ENCODE peak calls at places on chromosomes 1 and 21, in four cellular contexts. E, K, R and P are unnamed samples.

GRCh38 chr1:152034654-152035405 is 2.0 kb downstream of the S100A11 start:
- DNase-seq in R (peak; percentile 59), K (peak; percentile 87), E (peak; percentile 56), P (peak; percentile 77)

GRCh38 chr1:117644696-117645311 is 39.0 kb downstream of the TENT5C start:
- DNase-seq in E (no peak), K (no peak), R (no peak), P (no peak)

GRCh38 chr1:201883786-201884185 is 4.9 kb upstream of the SHISA4 start:
- DNase-seq in K (peak; percentile 20), E (no peak), R (peak; percentile 43), P (no peak)

GRCh38 chr1:40316595-40317393 is at the start of gene COL9A2:
- DNase-seq in K (peak; percentile 69), R (no peak), E (no peak), P (peak; percentile 68)

GRCh38 chr21:25963186-25963585 is 207.4 kb downstream of the APP start:
- DNase-seq in R (peak; percentile 34), E (no peak), K (peak; percentile 13), P (no peak)

GRCh38 chr1:159214149-159214760 is 9.6 kb downstream of the ACKR1 start:
- DNase-seq in R (peak; percentile 28), E (no peak), K (peak; percentile 70), P (peak; percentile 55)

GRCh38 chr1:94309216-94309615 is 71.8 kb upstream of the ARHGAP29 start:
- DNase-seq in E (no peak), R (no peak), K (no peak), P (no peak)

GRCh38 chr21:34603710-34604057 is 11.2 kb downstream of the RCAN1 start:
- DNase-seq in K (no peak), E (no peak), R (no peak), P (no peak)

GRCh38 chr1:235901461-235901860 is 34.8 kb upstream of the LYST start:
- DNase-seq in E (no peak), R (peak; percentile 77), K (no peak), P (no peak)

GRCh38 chr1:229964281-229964680 is 102.8 kb upstream of the GALNT2 start:
- DNase-seq in R (no peak), K (no peak), E (no peak), P (no peak)

GRCh38 chr1:160838876-160839275 is 23.8 kb downstream of the CD244 start:
- DNase-seq in E (no peak), R (no peak), K (no peak), P (no peak)

GRCh38 chr1:229699613-229700242 is 73.7 kb downstream of the URB2 start:
- DNase-seq in E (no peak), K (no peak), R (no peak), P (no peak)

GRCh38 chr1:58869638-58870297 is 85.9 kb upstream of the JUN start:
- DNase-seq in R (no peak), K (no peak), E (no peak), P (no peak)

GRCh38 chr1:58885998-58886397 is 102.2 kb upstream of the JUN start:
- DNase-seq in R (no peak), E (no peak), K (no peak), P (no peak)

GRCh38 chr1:107105914-107106313 is 34.9 kb upstream of the NTNG1 start:
- DNase-seq in K (no peak), R (no peak), E (no peak), P (no peak)

DNA sequence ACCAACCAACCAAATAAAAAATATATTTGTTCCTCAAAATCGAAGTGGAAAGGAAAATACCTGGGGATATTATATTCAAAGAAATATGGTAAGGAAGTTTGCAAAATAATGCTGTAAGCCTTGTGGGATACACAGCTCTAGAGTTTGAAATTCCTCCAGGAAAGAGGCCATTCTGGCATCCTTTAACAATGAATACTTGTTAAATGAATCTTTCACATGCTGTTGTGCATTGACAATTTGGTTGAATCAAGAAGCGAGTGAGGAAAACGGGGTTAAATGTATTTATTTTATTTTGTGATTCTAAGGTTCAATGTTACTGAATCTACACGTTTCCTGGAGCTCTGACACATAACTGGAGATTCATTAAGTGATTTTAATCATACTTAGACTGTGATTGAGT is 30.5 kb upstream of the NTNG1 start:
- DNase-seq in K (no peak), R (no peak), E (no peak), P (no peak)
- H2AFZ ChIP-seq in K (no peak overlapping the region), R (no peak overlapping the region), E (peak overlapping the region; percentile 1), P (no peak overlapping the region)

DNA sequence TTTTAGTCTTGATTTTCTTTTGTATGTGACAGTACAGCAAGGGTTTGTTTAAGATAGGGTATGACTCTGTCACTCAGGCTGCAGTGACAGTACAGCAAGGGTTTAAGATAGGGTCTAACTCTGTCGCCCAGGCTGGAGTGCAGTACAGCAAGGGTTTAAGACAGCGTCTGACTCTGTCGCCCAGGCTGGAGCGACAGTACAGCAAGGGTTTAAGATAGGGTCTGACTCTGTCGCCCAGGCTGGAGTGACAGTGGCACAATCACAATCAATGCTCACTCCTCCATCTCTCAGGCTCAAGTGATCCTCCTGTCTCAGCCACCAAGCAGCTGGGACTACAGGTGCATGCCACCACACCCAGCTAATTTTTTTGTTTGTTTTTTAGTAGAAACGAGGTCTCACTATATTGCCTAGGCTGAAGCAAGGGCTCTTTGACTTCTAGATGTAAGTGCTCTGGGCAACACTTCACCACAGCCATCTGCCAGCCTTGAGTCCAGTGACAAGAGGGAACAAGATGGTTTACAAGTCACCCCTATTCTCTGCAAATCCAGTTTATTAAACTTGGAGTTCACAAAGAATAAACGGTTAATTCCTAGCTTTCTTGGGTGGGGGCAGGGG is 965 bp upstream of the SH2D5 start:
- DNase-seq in E (no peak), K (no peak), R (no peak), P (no peak)
- H4K8ac ChIP-seq in E (no peak overlapping the region), K (no peak overlapping the region), R (peak overlapping the region; percentile 87), P (no peak overlapping the region)

GRCh38 chr1:27117733-27118439 is 37.0 kb downstream of the SLC9A1 start:
- DNase-seq in R (peak; percentile 27), E (no peak), K (peak; percentile 77), P (no peak)

GRCh38 chr1:27116697-27117096 is 38.2 kb downstream of the SLC9A1 start:
- DNase-seq in K (no peak), E (no peak), R (no peak), P (no peak)

GRCh38 chr1:27120849-27121248 is 34.1 kb downstream of the SLC9A1 start:
- DNase-seq in R (no peak), E (no peak), K (no peak), P (no peak)

GRCh38 chr1:27116210-27116609 is 38.7 kb downstream of the SLC9A1 start:
- DNase-seq in R (no peak), E (no peak), K (no peak), P (no peak)

DNA sequence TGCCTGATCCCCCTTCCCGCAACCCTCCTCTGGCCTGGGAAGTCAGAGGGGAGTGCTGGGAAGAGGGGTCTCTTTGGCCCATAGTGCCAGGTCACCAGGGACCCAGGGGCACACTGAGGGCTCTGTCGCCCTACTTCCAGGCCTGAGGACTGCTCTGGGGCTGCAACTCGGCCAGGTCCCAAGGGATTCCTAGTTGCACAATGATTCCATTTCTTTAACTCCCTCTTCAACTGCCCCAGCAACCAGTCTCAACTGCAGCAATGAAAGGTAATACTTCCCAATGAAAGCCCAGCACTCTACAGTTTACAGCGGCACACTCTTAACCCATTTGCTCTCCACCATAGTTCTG is 35.7 kb downstream of the SLC9A1 start:
- DNase-seq in R (no peak), K (no peak), E (no peak), P (no peak)
- H3K27ac ChIP-seq in R (peak overlapping the region; percentile 91), K (no peak overlapping the region), E (no peak overlapping the region), P (no peak overlapping the region)

GRCh38 chr1:155125511-155125945 is 2.1 kb upstream of the EFNA1 start:
- DNase-seq in R (no peak), K (peak; percentile 99), E (no peak), P (peak; percentile 34)

GRCh38 chr1:155126494-155127104 is 1.1 kb upstream of the EFNA1 start:
- DNase-seq in K (peak; percentile 70), E (no peak), R (peak; percentile 27), P (peak; percentile 49)

GRCh38 chr1:155124503-155125463 is 2.9 kb upstream of the EFNA1 start:
- DNase-seq in E (no peak), R (peak; percentile 38), K (peak; percentile 99), P (peak; percentile 51)

GRCh38 chr1:155127105-155127671 is 488 bp upstream of the EFNA1 start:
- DNase-seq in R (peak; percentile 57), K (peak; percentile 80), E (no peak), P (peak; percentile 52)

GRCh38 chr1:155125946-155126493 is 1.7 kb upstream of the EFNA1 start:
- DNase-seq in R (no peak), E (peak; percentile 32), K (no peak), P (peak; percentile 43)
- H2AFZ ChIP-seq in R (peak overlapping the region; percentile 68), E (peak overlapping the region; percentile 85), K (peak overlapping the region; percentile 53), P (no peak overlapping the region)

DNA sequence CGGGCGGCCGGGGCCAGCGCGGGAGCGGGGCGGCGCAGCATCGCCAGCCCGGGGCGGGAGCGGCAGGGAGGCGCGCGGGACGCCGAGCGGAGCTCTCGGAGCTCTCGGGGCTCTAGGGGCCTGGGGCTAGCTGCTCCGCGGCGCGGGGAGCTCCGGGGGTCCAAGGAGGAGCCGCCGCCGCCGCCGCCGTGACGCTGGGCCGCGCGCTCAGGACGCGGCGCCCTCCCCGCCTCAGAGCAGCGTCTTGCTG is 147 bp downstream of the CLSTN1 start:
- DNase-seq in E (no peak), K (no peak), R (no peak), P (no peak)
- H4K8ac ChIP-seq in E (no peak overlapping the region), K (peak overlapping the region; percentile 98), R (no peak overlapping the region), P (no peak overlapping the region)

DNA sequence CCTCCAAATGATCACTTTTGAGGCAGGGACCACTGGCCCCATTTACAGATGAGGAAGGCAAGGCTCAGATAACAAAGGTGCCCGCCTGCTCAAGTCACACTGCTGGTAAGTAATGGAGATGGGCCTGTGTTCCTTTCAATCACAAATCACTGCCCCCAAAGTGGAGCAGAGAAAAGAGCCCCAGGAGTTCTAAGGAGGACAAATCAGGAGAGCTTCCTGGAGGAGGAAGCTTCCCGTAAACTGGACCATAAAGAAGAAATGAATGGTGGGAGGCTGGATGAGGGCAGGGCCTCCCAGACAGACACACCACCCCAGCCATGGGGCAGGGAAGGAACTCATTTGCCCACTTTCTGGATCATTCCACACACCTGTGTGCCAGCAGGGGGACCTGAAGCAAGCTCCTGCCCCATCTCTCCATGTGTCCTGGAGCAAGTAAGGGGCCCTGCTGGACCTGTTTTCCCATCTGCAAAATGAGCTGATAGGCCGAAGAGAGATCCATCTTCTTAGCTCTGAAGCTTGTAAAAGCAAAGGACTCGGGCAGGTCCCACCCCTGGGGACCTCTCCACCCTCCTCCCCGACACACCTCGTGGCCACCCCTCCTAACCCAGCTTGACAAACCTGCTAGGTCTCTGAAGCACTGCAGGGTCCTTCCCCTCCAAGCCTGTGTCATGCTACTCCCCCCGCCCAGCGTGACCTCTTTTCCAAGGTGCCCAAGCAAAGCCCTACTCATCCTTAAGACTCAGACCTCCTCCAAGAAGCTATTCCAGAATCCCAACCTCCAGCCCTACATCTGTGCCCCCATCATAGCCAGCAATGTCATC is 5.5 kb downstream of the LAPTM5 start:
- DNase-seq in R (no peak), E (no peak), K (no peak), P (no peak)
- H3K27ac ChIP-seq in R (no peak overlapping the region), E (no peak overlapping the region), K (no peak overlapping the region), P (no peak overlapping the region)

GRCh38 chr1:228081144-228081543 is 1.4 kb upstream of the ARF1 start:
- DNase-seq in R (no peak), E (no peak), K (no peak), P (no peak)
- H2AFZ ChIP-seq in R (no peak overlapping the region), E (peak overlapping the region; percentile 91), K (no peak overlapping the region), P (no peak overlapping the region)